ENCODE peak calls at places on chromosomes 13 and 19, in eight cellular contexts. One of them, this sample, is unnamed.

GRCh38 chr13:89468081-89468480 is 1796.9 kb downstream of the SLITRK5 start:
- DNase-seq in stimulated activated CD8-positive, alpha-beta memory T cell treated with anti-CD3 and anti-CD28 coated beads, Interleukin-15, amount 100 ng/mL, for 24 hours: no peak
- DNase-seq in stimulated activated CD4-positive, alpha-beta T cell treated with anti-CD3 and anti-CD28 coated beads, Interleukin-2, amount 100 ng/mL, for 48 hours: no peak
- DNase-seq in T-cell: no peak
- DNase-seq in AML-193: no peak
- DNase-seq in NCI-H524: no peak
- DNase-seq in left colon: no peak
- DNase-seq in T-helper 1 cell: no peak
- DNase-seq in this sample: no peak

GRCh38 chr19:7109678-7110289 is 40.3 kb downstream of the ZNF557 start:
- DNase-seq in stimulated activated CD4-positive, alpha-beta T cell treated with anti-CD3 and anti-CD28 coated beads, Interleukin-2, amount 100 ng/mL, for 48 hours: no peak
- DNase-seq in stimulated activated CD8-positive, alpha-beta memory T cell treated with anti-CD3 and anti-CD28 coated beads, Interleukin-15, amount 100 ng/mL, for 24 hours: no peak
- DNase-seq in AML-193: no peak
- DNase-seq in T-cell: no peak
- DNase-seq in left colon: no peak
- DNase-seq in T-helper 1 cell: no peak
- DNase-seq in NCI-H524: no peak
- DNase-seq in this sample: no peak

GRCh38 chr13:26074706-26075105 is 22.9 kb upstream of the SHISA2 start:
- DNase-seq in stimulated activated CD8-positive, alpha-beta memory T cell treated with anti-CD3 and anti-CD28 coated beads, Interleukin-15, amount 100 ng/mL, for 24 hours: no peak
- DNase-seq in T-helper 1 cell: no peak
- DNase-seq in NCI-H524: no peak
- DNase-seq in left colon: no peak
- DNase-seq in stimulated activated CD4-positive, alpha-beta T cell treated with anti-CD3 and anti-CD28 coated beads, Interleukin-2, amount 100 ng/mL, for 48 hours: no peak
- DNase-seq in AML-193: no peak
- DNase-seq in T-cell: no peak
- DNase-seq in this sample: no peak

GRCh38 chr13:22235950-22236290 is 565.0 kb downstream of the FGF9 start:
- DNase-seq in left colon: no peak
- DNase-seq in stimulated activated CD8-positive, alpha-beta memory T cell treated with anti-CD3 and anti-CD28 coated beads, Interleukin-15, amount 100 ng/mL, for 24 hours: no peak
- DNase-seq in stimulated activated CD4-positive, alpha-beta T cell treated with anti-CD3 and anti-CD28 coated beads, Interleukin-2, amount 100 ng/mL, for 48 hours: no peak
- DNase-seq in T-helper 1 cell: no peak
- DNase-seq in NCI-H524: no peak
- DNase-seq in AML-193: no peak
- DNase-seq in T-cell: no peak
- DNase-seq in this sample: no peak

GRCh38 chr13:53648673-53649072 is 620.1 kb downstream of the OLFM4 start:
- DNase-seq in left colon: no peak
- DNase-seq in T-cell: no peak
- DNase-seq in stimulated activated CD4-positive, alpha-beta T cell treated with anti-CD3 and anti-CD28 coated beads, Interleukin-2, amount 100 ng/mL, for 48 hours: no peak
- DNase-seq in stimulated activated CD8-positive, alpha-beta memory T cell treated with anti-CD3 and anti-CD28 coated beads, Interleukin-15, amount 100 ng/mL, for 24 hours: no peak
- DNase-seq in AML-193: no peak
- DNase-seq in NCI-H524: no peak
- DNase-seq in T-helper 1 cell: no peak
- DNase-seq in this sample: no peak

GRCh38 chr19:7751157-7751783 is 3.9 kb upstream of the CD209 start:
- DNase-seq in stimulated activated CD4-positive, alpha-beta T cell treated with anti-CD3 and anti-CD28 coated beads, Interleukin-2, amount 100 ng/mL, for 48 hours: peak; percentile 28
- DNase-seq in stimulated activated CD8-positive, alpha-beta memory T cell treated with anti-CD3 and anti-CD28 coated beads, Interleukin-15, amount 100 ng/mL, for 24 hours: no peak
- DNase-seq in NCI-H524: no peak
- DNase-seq in T-helper 1 cell: no peak
- DNase-seq in AML-193: no peak
- DNase-seq in left colon: no peak
- DNase-seq in T-cell: no peak
- DNase-seq in this sample: no peak

GRCh38 chr13:111248822-111249221 is 71.6 kb upstream of the TEX29 start:
- DNase-seq in left colon: no peak
- DNase-seq in stimulated activated CD8-positive, alpha-beta memory T cell treated with anti-CD3 and anti-CD28 coated beads, Interleukin-15, amount 100 ng/mL, for 24 hours: no peak
- DNase-seq in T-cell: no peak
- DNase-seq in stimulated activated CD4-positive, alpha-beta T cell treated with anti-CD3 and anti-CD28 coated beads, Interleukin-2, amount 100 ng/mL, for 48 hours: no peak
- DNase-seq in AML-193: no peak
- DNase-seq in NCI-H524: no peak
- DNase-seq in T-helper 1 cell: no peak
- DNase-seq in this sample: no peak

GRCh38 chr19:42032428-42032827 is 37.6 kb downstream of the GRIK5 start:
- DNase-seq in T-cell: no peak
- DNase-seq in NCI-H524: peak; percentile 93
- DNase-seq in AML-193: no peak
- DNase-seq in T-helper 1 cell: no peak
- DNase-seq in stimulated activated CD4-positive, alpha-beta T cell treated with anti-CD3 and anti-CD28 coated beads, Interleukin-2, amount 100 ng/mL, for 48 hours: no peak
- DNase-seq in left colon: no peak
- DNase-seq in stimulated activated CD8-positive, alpha-beta memory T cell treated with anti-CD3 and anti-CD28 coated beads, Interleukin-15, amount 100 ng/mL, for 24 hours: no peak
- DNase-seq in this sample: no peak

GRCh38 chr19:13150919-13151604 is 851 bp downstream of the IER2 start:
- DNase-seq in stimulated activated CD8-positive, alpha-beta memory T cell treated with anti-CD3 and anti-CD28 coated beads, Interleukin-15, amount 100 ng/mL, for 24 hours: no peak
- DNase-seq in left colon: no peak
- DNase-seq in NCI-H524: peak; percentile 46
- DNase-seq in AML-193: no peak
- DNase-seq in T-helper 1 cell: no peak
- DNase-seq in T-cell: peak; percentile 28
- DNase-seq in stimulated activated CD4-positive, alpha-beta T cell treated with anti-CD3 and anti-CD28 coated beads, Interleukin-2, amount 100 ng/mL, for 48 hours: no peak
- DNase-seq in this sample: no peak

GRCh38 chr13:101739382-101740178 is 287.1 kb downstream of the ITGBL1 start:
- DNase-seq in AML-193: no peak
- DNase-seq in stimulated activated CD8-positive, alpha-beta memory T cell treated with anti-CD3 and anti-CD28 coated beads, Interleukin-15, amount 100 ng/mL, for 24 hours: no peak
- DNase-seq in T-helper 1 cell: no peak
- DNase-seq in stimulated activated CD4-positive, alpha-beta T cell treated with anti-CD3 and anti-CD28 coated beads, Interleukin-2, amount 100 ng/mL, for 48 hours: no peak
- DNase-seq in NCI-H524: no peak
- DNase-seq in left colon: no peak
- DNase-seq in T-cell: no peak
- DNase-seq in this sample: no peak

GRCh38 chr13:113187905-113188595 is 20.4 kb downstream of the PCID2 start:
- DNase-seq in AML-193: no peak
- DNase-seq in stimulated activated CD4-positive, alpha-beta T cell treated with anti-CD3 and anti-CD28 coated beads, Interleukin-2, amount 100 ng/mL, for 48 hours: no peak
- DNase-seq in T-cell: no peak
- DNase-seq in T-helper 1 cell: no peak
- DNase-seq in NCI-H524: no peak
- DNase-seq in left colon: no peak
- DNase-seq in stimulated activated CD8-positive, alpha-beta memory T cell treated with anti-CD3 and anti-CD28 coated beads, Interleukin-15, amount 100 ng/mL, for 24 hours: no peak
- DNase-seq in this sample: no peak

GRCh38 chr13:99916366-99917103 is 55.0 kb downstream of the ZIC5 start:
- DNase-seq in NCI-H524: peak; percentile 71
- DNase-seq in stimulated activated CD4-positive, alpha-beta T cell treated with anti-CD3 and anti-CD28 coated beads, Interleukin-2, amount 100 ng/mL, for 48 hours: no peak
- DNase-seq in AML-193: peak; percentile 87
- DNase-seq in stimulated activated CD8-positive, alpha-beta memory T cell treated with anti-CD3 and anti-CD28 coated beads, Interleukin-15, amount 100 ng/mL, for 24 hours: no peak
- DNase-seq in T-cell: no peak
- DNase-seq in left colon: no peak
- DNase-seq in T-helper 1 cell: no peak
- DNase-seq in this sample: no peak

GRCh38 chr13:29954082-29955043 is 103.9 kb upstream of the UBL3 start:
- DNase-seq in AML-193: no peak
- DNase-seq in T-helper 1 cell: peak; percentile 23
- DNase-seq in stimulated activated CD4-positive, alpha-beta T cell treated with anti-CD3 and anti-CD28 coated beads, Interleukin-2, amount 100 ng/mL, for 48 hours: peak; percentile 22
- DNase-seq in NCI-H524: no peak
- DNase-seq in stimulated activated CD8-positive, alpha-beta memory T cell treated with anti-CD3 and anti-CD28 coated beads, Interleukin-15, amount 100 ng/mL, for 24 hours: no peak
- DNase-seq in left colon: no peak
- DNase-seq in T-cell: peak; percentile 40
- DNase-seq in this sample: no peak

GRCh38 chr19:38869160-38869835 is 8.8 kb downstream of the RINL start:
- DNase-seq in stimulated activated CD8-positive, alpha-beta memory T cell treated with anti-CD3 and anti-CD28 coated beads, Interleukin-15, amount 100 ng/mL, for 24 hours: no peak
- DNase-seq in T-helper 1 cell: no peak
- DNase-seq in left colon: peak; percentile 58
- DNase-seq in AML-193: peak; percentile 4
- DNase-seq in NCI-H524: no peak
- DNase-seq in stimulated activated CD4-positive, alpha-beta T cell treated with anti-CD3 and anti-CD28 coated beads, Interleukin-2, amount 100 ng/mL, for 48 hours: no peak
- DNase-seq in T-cell: no peak
- DNase-seq in this sample: no peak

GRCh38 chr19:49327878-49328544 is 3.0 kb upstream of the SLC6A16 start:
- DNase-seq in T-cell: no peak
- DNase-seq in left colon: peak; percentile 26
- DNase-seq in NCI-H524: peak; percentile 30
- DNase-seq in stimulated activated CD4-positive, alpha-beta T cell treated with anti-CD3 and anti-CD28 coated beads, Interleukin-2, amount 100 ng/mL, for 48 hours: peak; percentile 56
- DNase-seq in AML-193: peak; percentile 49
- DNase-seq in stimulated activated CD8-positive, alpha-beta memory T cell treated with anti-CD3 and anti-CD28 coated beads, Interleukin-15, amount 100 ng/mL, for 24 hours: no peak
- DNase-seq in T-helper 1 cell: no peak
- DNase-seq in this sample: no peak

GRCh38 chr19:47444388-47444821 is 25.1 kb upstream of the MEIS3 start:
- DNase-seq in stimulated activated CD4-positive, alpha-beta T cell treated with anti-CD3 and anti-CD28 coated beads, Interleukin-2, amount 100 ng/mL, for 48 hours: no peak
- DNase-seq in left colon: no peak
- DNase-seq in T-cell: no peak
- DNase-seq in T-helper 1 cell: peak; percentile 27
- DNase-seq in stimulated activated CD8-positive, alpha-beta memory T cell treated with anti-CD3 and anti-CD28 coated beads, Interleukin-15, amount 100 ng/mL, for 24 hours: no peak
- DNase-seq in NCI-H524: no peak
- DNase-seq in AML-193: no peak
- DNase-seq in this sample: no peak

GRCh38 chr13:111139874-111140561 is 24.9 kb downstream of the ARHGEF7 start:
- DNase-seq in NCI-H524: no peak
- DNase-seq in stimulated activated CD8-positive, alpha-beta memory T cell treated with anti-CD3 and anti-CD28 coated beads, Interleukin-15, amount 100 ng/mL, for 24 hours: no peak
- DNase-seq in T-cell: no peak
- DNase-seq in left colon: peak; percentile 38
- DNase-seq in AML-193: no peak
- DNase-seq in stimulated activated CD4-positive, alpha-beta T cell treated with anti-CD3 and anti-CD28 coated beads, Interleukin-2, amount 100 ng/mL, for 48 hours: no peak
- DNase-seq in T-helper 1 cell: no peak
- DNase-seq in this sample: no peak

GRCh38 chr19:8252922-8253589 is 43.9 kb downstream of the CERS4 start:
- DNase-seq in stimulated activated CD4-positive, alpha-beta T cell treated with anti-CD3 and anti-CD28 coated beads, Interleukin-2, amount 100 ng/mL, for 48 hours: peak; percentile 87
- DNase-seq in AML-193: peak; percentile 57
- DNase-seq in NCI-H524: peak; percentile 79
- DNase-seq in T-cell: peak; percentile 81
- DNase-seq in stimulated activated CD8-positive, alpha-beta memory T cell treated with anti-CD3 and anti-CD28 coated beads, Interleukin-15, amount 100 ng/mL, for 24 hours: peak; percentile 77
- DNase-seq in left colon: peak; percentile 88
- DNase-seq in T-helper 1 cell: peak; percentile 73
- DNase-seq in this sample: peak; percentile 47

GRCh38 chr19:17803264-17803896 is 8.4 kb downstream of the B3GNT3 start:
- DNase-seq in AML-193: peak; percentile 59
- DNase-seq in stimulated activated CD8-positive, alpha-beta memory T cell treated with anti-CD3 and anti-CD28 coated beads, Interleukin-15, amount 100 ng/mL, for 24 hours: no peak
- DNase-seq in T-helper 1 cell: no peak
- DNase-seq in T-cell: no peak
- DNase-seq in stimulated activated CD4-positive, alpha-beta T cell treated with anti-CD3 and anti-CD28 coated beads, Interleukin-2, amount 100 ng/mL, for 48 hours: no peak
- DNase-seq in NCI-H524: no peak
- DNase-seq in left colon: no peak
- DNase-seq in this sample: no peak

This sample was measured in T-helper 22 cell.